ENCODE peak calls at places on chromosomes 13 and 19, in four cellular contexts. O is aorta, X is body of pancreas, C is omental fat pad. S is an unnamed sample.

GRCh38 chr13:93700115-93700514 is 473.5 kb downstream of the GPC6 start:
- DNase-seq in O (no peak), X (no peak), C (no peak), S (no peak)

GRCh38 chr19:29201849-29202248 is 11.1 kb downstream of the UQCRFS1 start:
- DNase-seq in O (no peak), X (no peak), C (no peak), S (no peak)

GRCh38 chr19:29636553-29637325 is 28.5 kb upstream of the PLEKHF1 start:
- DNase-seq in O (no peak), X (no peak), C (no peak), S (no peak)

GRCh38 chr13:99237981-99238662 is 20.1 kb downstream of the GPR18 start:
- DNase-seq in O (no peak), X (no peak), C (no peak), S (no peak)

GRCh38 chr13:113874579-113875428 is 10.9 kb upstream of the GAS6 start:
- DNase-seq in O (no peak), X (no peak), C (no peak), S (no peak)

GRCh38 chr19:289651-290538 is 1.3 kb downstream of the PLPP2 start:
- DNase-seq in O (peak; percentile 61), X (peak; percentile 59), C (no peak), S (peak; percentile 74)

GRCh38 chr19:9700229-9700981 is 25.5 kb upstream of the ZNF562 start:
- DNase-seq in O (no peak), X (no peak), C (no peak), S (no peak)

GRCh38 chr19:48537541-48537940 is 14.4 kb upstream of the SULT2B1 start:
- DNase-seq in O (no peak), X (no peak), C (no peak), S (no peak)

GRCh38 chr19:37953576-37954303 is 46.7 kb downstream of the SIPA1L3 start:
- DNase-seq in O (no peak), X (no peak), C (no peak), S (no peak)

GRCh38 chr19:30148039-30148438 is 206.0 kb downstream of the URI1 start:
- DNase-seq in O (no peak), X (no peak), C (no peak), S (peak; percentile 38)

GRCh38 chr13:50208826-50209335 is 193.6 kb downstream of the KCNRG start:
- DNase-seq in O (no peak), X (no peak), C (no peak), S (peak; percentile 24)

GRCh38 chr13:76029088-76029487 is 393.0 kb downstream of the LMO7 start:
- DNase-seq in O (no peak), X (no peak), C (no peak), S (no peak)

GRCh38 chr13:40664100-40665060 is 2.1 kb downstream of the FOXO1 start:
- DNase-seq in O (peak; percentile 93), X (peak; percentile 79), C (no peak), S (peak; percentile 87)

GRCh38 chr13:32722340-32722739 is 136.1 kb downstream of the PDS5B start:
- DNase-seq in O (no peak), X (no peak), C (no peak), S (no peak)

GRCh38 chr13:44422755-44423643 is 49.4 kb downstream of the SERP2 start:
- DNase-seq in O (peak; percentile 76), X (no peak), C (no peak), S (no peak)

GRCh38 chr13:77383097-77383496 is 56.2 kb upstream of the MYCBP2 start:
- DNase-seq in O (no peak), X (no peak), C (no peak), S (no peak)

GRCh38 chr19:18373892-18374629 is 11.9 kb upstream of the GDF15 start:
- DNase-seq in O (peak; percentile 96), X (peak; percentile 81), C (peak; percentile 81), S (peak; percentile 83)

GRCh38 chr19:13100031-13100588 is 2.5 kb downstream of the LYL1 start:
- DNase-seq in O (no peak), X (no peak), C (no peak), S (no peak)

GRCh38 chr13:99151516-99151915 is 49.1 kb upstream of the UBAC2 start:
- DNase-seq in O (no peak), X (no peak), C (no peak), S (no peak)

GRCh38 chr19:18932216-18932841 is 8.7 kb downstream of the HOMER3 start:
- DNase-seq in O (peak; percentile 95), X (peak; percentile 54), C (peak; percentile 48), S (peak; percentile 92)

GRCh38 chr19:31826325-31826724 is 477.1 kb upstream of the TSHZ3 start:
- DNase-seq in O (no peak), X (no peak), C (no peak), S (no peak)

GRCh38 chr13:34161829-34162544 is 344.0 kb downstream of the RFC3 start:
- DNase-seq in O (no peak), X (no peak), C (no peak), S (no peak)

GRCh38 chr13:35712907-35713685 is 236.6 kb upstream of the MAB21L1 start:
- DNase-seq in O (no peak), X (no peak), C (no peak), S (no peak)

GRCh38 chr19:10604460-10604980 is 17.4 kb upstream of the AP1M2 start:
- DNase-seq in O (no peak), X (no peak), C (no peak), S (no peak)

GRCh38 chr19:1856698-1857603 is 6.4 kb downstream of the KLF16 start:
- DNase-seq in O (peak; percentile 92), X (peak; percentile 74), C (peak; percentile 70), S (peak; percentile 95)

GRCh38 chr19:13846533-13847032 is 30.4 kb upstream of the NANOS3 start:
- DNase-seq in O (peak; percentile 97), X (peak; percentile 71), C (no peak), S (peak; percentile 83)

GRCh38 chr19:14347999-14348889 is 33.0 kb upstream of the ADGRE5 start:
- DNase-seq in O (peak; percentile 90), X (peak; percentile 65), C (peak; percentile 56), S (peak; percentile 73)

GRCh38 chr13:30796833-30797601 is 61.7 kb downstream of the ALOX5AP start:
- DNase-seq in O (no peak), X (no peak), C (no peak), S (no peak)

GRCh38 chr19:56111601-56112312 is 9.3 kb downstream of the ZNF787 start:
- DNase-seq in O (no peak), X (no peak), C (no peak), S (peak; percentile 81)

S was measured in colonic mucosa.